ENCODE peak calls at places on chromosomes 16 and 17, in four cellular contexts. X is NCI-H345; N is CD8-positive, alpha-beta T cell; L is gastrocnemius medialis. G is an unnamed sample.

GRCh38 chr17:75872434-75873351 is 5.7 kb downstream of the TRIM47 start:
- DNase-seq in N (peak), L (peak), X (peak), G (peak)

GRCh38 chr17:65588194-65588808 is 26.9 kb upstream of the AXIN2 start:
- DNase-seq in N (no peak), L (no peak), X (peak), G (no peak)

GRCh38 chr16:77647726-77648125 is 74.6 kb upstream of the NUDT7 start:
- DNase-seq in N (no peak), X (no peak), L (no peak), G (no peak)

GRCh38 chr17:21029032-21029431 is 13.8 kb downstream of the USP22 start:
- DNase-seq in X (no peak), L (peak), N (no peak), G (peak)

GRCh38 chr17:18039535-18040286 is 503 bp downstream of the GID4 start:
- DNase-seq in X (peak), L (no peak), N (peak), G (no peak)

GRCh38 chr17:80138856-80139426 is 8.0 kb downstream of the EIF4A3 start:
- DNase-seq in L (no peak), N (no peak), X (no peak), G (no peak)

GRCh38 chr16:76488065-76488417 is 210.8 kb downstream of the CNTNAP4 start:
- DNase-seq in X (no peak), L (no peak), N (no peak), G (no peak)

GRCh38 chr17:49456172-49456965 is 38.7 kb upstream of the NGFR start:
- DNase-seq in X (no peak), L (no peak), N (no peak), G (no peak)

GRCh38 chr16:67391424-67392300 is 1.6 kb downstream of the TPPP3 start:
- DNase-seq in X (peak), N (no peak), L (no peak), G (no peak)

GRCh38 chr16:86609115-86609514 is 30.8 kb downstream of the FOXL1 start:
- DNase-seq in L (no peak), X (no peak), N (no peak), G (peak)

G was measured in lower leg skin.